ENCODE peak calls at places on chromosomes 5 and 9, in nine cellular contexts. Y is choroid plexus epithelial cell; F is activated T-helper 2 cell treated with anti-CD3 and anti-CD28 coated beads, Interferon-gamma antibody, Interleukin-2, Interleukin-4, amounts not matched to agents 10 μg/mL and 5 μg/mL and 100 μg/mL, durations not matched to agents 14 hours and 24 hours and 36 hours; J is T follicular helper cell; R is HCEC 1CT; W is Calu3; B is WTC11; G is activated naive CD4-positive, alpha-beta T cell treated with anti-CD3 and anti-CD28 coated beads, Interleukin-2, amount 10 ng/mL, durations not matched to agents 7 days and 5 days; C is substantia nigra. U is an unnamed sample.

GRCh38 chr9:73869261-73869660 is 627.9 kb upstream of the RORB start:
- DNase-seq in W (peak; percentile 22), F (peak; percentile 22), B (no peak), G (no peak), Y (peak; percentile 91), C (no peak), R (peak; percentile 91), J (no peak), U (peak; percentile 74)

GRCh38 chr9:89730715-89731114 is 125.9 kb downstream of the GADD45G start:
- DNase-seq in C (no peak), G (no peak), R (no peak), W (no peak), F (no peak), B (peak; percentile 24), Y (no peak), J (no peak), U (no peak)

GRCh38 chr5:57824047-57824446 is 341.4 kb upstream of the ACTBL2 start:
- DNase-seq in C (no peak), J (no peak), W (peak; percentile 54), F (no peak), G (no peak), R (peak; percentile 93), B (no peak), Y (peak; percentile 82), U (peak; percentile 56)

GRCh38 chr5:177310757-177311173 is 933 bp downstream of the MXD3 start:
- DNase-seq in C (no peak), J (no peak), R (no peak), G (peak; percentile 71), F (no peak), W (peak; percentile 46), B (no peak), Y (peak; percentile 36), U (peak; percentile 44)

GRCh38 chr5:168681556-168682183 is 102.5 kb upstream of the PANK3 start:
- DNase-seq in G (no peak), C (no peak), R (peak; percentile 39), W (no peak), F (no peak), Y (peak; percentile 55), J (no peak), B (no peak), U (peak; percentile 14)

GRCh38 chr5:92907914-92908606 is 673.0 kb downstream of the NR2F1-AS1 start:
- DNase-seq in B (no peak), C (no peak), W (no peak), F (no peak), Y (peak; percentile 91), R (peak; percentile 89), J (no peak), G (no peak), U (no peak)

GRCh38 chr9:7906783-7907182 is 107.2 kb upstream of the DMAC1 start:
- DNase-seq in J (no peak), Y (no peak), R (no peak), F (no peak), C (no peak), B (no peak), G (no peak), W (no peak), U (no peak)

GRCh38 chr5:32848681-32849080 is 137.6 kb downstream of the NPR3 start:
- DNase-seq in R (no peak), G (no peak), J (no peak), F (no peak), B (no peak), Y (peak; percentile 50), W (no peak), C (no peak), U (no peak)

GRCh38 chr9:35406183-35406959 is 83.5 kb upstream of the RUSC2 start:
- DNase-seq in Y (peak; percentile 28), G (peak; percentile 39), C (no peak), B (peak; percentile 98), J (peak; percentile 2), W (no peak), F (peak; percentile 30), R (no peak), U (no peak)

GRCh38 chr9:136031094-136031493 is 64.0 kb downstream of the NACC2 start:
- DNase-seq in Y (no peak), B (no peak), G (no peak), F (no peak), C (no peak), W (no peak), R (no peak), J (no peak), U (no peak)

GRCh38 chr9:84851935-84852585 is 182.5 kb downstream of the NTRK2 start:
- DNase-seq in R (no peak), B (peak; percentile 19), G (no peak), Y (peak; percentile 40), C (no peak), J (no peak), W (no peak), F (no peak), U (peak; percentile 83)

GRCh38 chr5:73303139-73304079 is 130.4 kb downstream of the TMEM174 start:
- DNase-seq in J (no peak), G (no peak), W (peak; percentile 51), B (peak; percentile 76), C (no peak), R (no peak), F (no peak), Y (peak; percentile 53), U (no peak)

GRCh38 chr9:136512651-136513066 is 29.8 kb upstream of the SEC16A start:
- DNase-seq in W (no peak), Y (no peak), R (no peak), C (no peak), B (peak; percentile 45), J (peak; percentile 16), F (no peak), G (peak; percentile 47), U (no peak)

GRCh38 chr9:33458444-33458843 is 11.1 kb upstream of the AQP3 start:
- DNase-seq in W (peak; percentile 55), R (peak; percentile 18), Y (no peak), B (no peak), C (no peak), F (peak; percentile 35), G (peak; percentile 59), J (peak; percentile 64), U (no peak)

GRCh38 chr5:67182406-67182805 is 14.2 kb downstream of the CD180 start:
- DNase-seq in W (peak; percentile 21), Y (peak; percentile 94), C (no peak), B (peak; percentile 36), G (no peak), J (no peak), R (peak; percentile 65), F (no peak), U (no peak)

GRCh38 chr5:95925939-95926338 is 35.7 kb downstream of the ELL2 start:
- DNase-seq in J (no peak), R (no peak), C (no peak), F (no peak), B (no peak), G (no peak), W (no peak), Y (no peak), U (no peak)